ENCODE peak calls at places on chromosomes 3 and 15, in five cellular contexts. S is lung, F is mucosa of descending colon, Z is RWPE2, H is GM23338. U is an unnamed sample. For H3K4me1, the result is how much of the 10 kb centered on the place peaks cover.

GRCh38 chr3:41176554-41176953 is 22.8 kb upstream of the CTNNB1 start:
- DNase-seq in S (no peak), F (no peak), Z (no peak), H (no peak), U (no peak)

GRCh38 chr3:62169871-62170660 is 203.3 kb downstream of the FEZF2 start:
- DNase-seq in S (no peak), F (no peak), Z (no peak), H (peak), U (no peak)

GRCh38 chr3:115986555-115987207 is 363.4 kb downstream of the GAP43 start:
- DNase-seq in S (no peak), F (no peak), Z (no peak), H (peak), U (no peak)

GRCh38 chr15:26891448-26891881 is 24.6 kb downstream of the GABRA5 start:
- DNase-seq in S (peak), F (peak), Z (no peak), H (peak), U (peak)

GRCh38 chr3:25783661-25784512 is 644 bp upstream of the NGLY1 start:
- DNase-seq in S (peak), F (no peak), Z (peak), H (peak), U (peak)

GRCh38 chr3:39937874-39938273 is 128.5 kb downstream of the MYRIP start:
- DNase-seq in S (no peak), F (peak), Z (no peak), H (no peak), U (no peak)

GRCh38 chr3:116057403-116058006 is 387.8 kb downstream of the LSAMP start:
- DNase-seq in S (no peak), F (no peak), Z (no peak), H (no peak), U (no peak)

GRCh38 chr3:106249159-106249558 is 380.3 kb upstream of the CBLB start:
- DNase-seq in S (no peak), F (no peak), Z (no peak), H (no peak), U (no peak)

GRCh38 chr3:99236576-99236975 is 335.1 kb upstream of the DCBLD2 start:
- DNase-seq in S (no peak), F (no peak), Z (no peak), H (no peak), U (no peak)

GRCh38 chr15:85976986-85977385 is 102.7 kb upstream of the AGBL1 start:
- DNase-seq in S (no peak), F (no peak), Z (no peak), H (no peak), U (no peak)

GRCh38 chr15:69388259-69388658 is 25.9 kb upstream of the KIF23 start:
- DNase-seq in S (no peak), F (no peak), Z (peak), H (no peak), U (no peak)

GRCh38 chr3:156803949-156804741 is 22.0 kb upstream of the LEKR1 start:
- DNase-seq in S (no peak), F (no peak), Z (no peak), H (no peak), U (no peak)

GRCh38 chr15:82870727-82871576 is 61.5 kb downstream of the WHAMM start:
- DNase-seq in S (no peak), F (no peak), Z (no peak), H (no peak), U (no peak)

GRCh38 chr3:45994661-45995369 is 809 bp downstream of the FYCO1 start:
- DNase-seq in S (no peak), F (peak), Z (no peak), H (peak), U (peak)

GRCh38 chr15:27465213-27465612 is 494.2 kb downstream of the GABRG3 start:
- DNase-seq in S (no peak), F (no peak), Z (no peak), H (no peak), U (no peak)

GRCh38 chr3:192079098-192079497 is 618.1 kb downstream of the PYDC2 start:
- DNase-seq in S (no peak), F (no peak), Z (no peak), H (peak), U (no peak)

GRCh38 chr3:20154928-20155327 is 31.1 kb downstream of the SGO1 start:
- DNase-seq in S (no peak), F (no peak), Z (no peak), H (peak), U (no peak)

GRCh38 chr3:151478376-151478702 is 17.5 kb upstream of the IGSF10 start:
- DNase-seq in S (no peak), F (no peak), Z (no peak), H (no peak), U (no peak)

GRCh38 chr15:58875343-58875742 is 58.1 kb downstream of the SLTM start:
- DNase-seq in S (no peak), F (no peak), Z (no peak), H (no peak), U (no peak)

GRCh38 chr3:185935465-185936263 is 2.1 kb downstream of the TRA2B start:
- DNase-seq in S (no peak), F (peak), Z (no peak), H (no peak), U (no peak)

GRCh38 chr15:97521894-97522293 is 438.6 kb upstream of the ARRDC4 start:
- DNase-seq in S (no peak), F (no peak), Z (no peak), H (no peak), U (no peak)

GRCh38 chr3:52005571-52005986 is 9.9 kb upstream of the RPL29 start:
- DNase-seq in S (no peak), F (no peak), Z (no peak), H (peak), U (peak)

GRCh38 chr3:98602078-98602678 is 8.8 kb upstream of the CPOX start:
- DNase-seq in S (no peak), F (peak), Z (no peak), H (peak), U (peak)

GRCh38 chr3:192408721-192409151 is 318.6 kb downstream of the FGF12 start:
- DNase-seq in S (no peak), F (no peak), Z (no peak), H (peak), U (peak)

GRCh38 chr15:76973362-76973743 is 21.6 kb upstream of the PSTPIP1 start:
- DNase-seq in S (no peak), F (peak), Z (no peak), H (peak), U (peak)

GRCh38 chr3:8324727-8325126 is 176.9 kb upstream of the LMCD1 start:
- DNase-seq in S (no peak), F (peak), Z (no peak), H (peak), U (peak)

GRCh38 chr3:119810018-119810435 is 28.1 kb downstream of the NR1I2 start:
- DNase-seq in S (no peak), F (peak), Z (no peak), H (peak), U (peak)

GRCh38 chr15:35519536-35520149 is 26.3 kb downstream of the DPH6 start:
- DNase-seq in S (no peak), F (no peak), Z (no peak), H (peak), U (no peak)

DNA sequence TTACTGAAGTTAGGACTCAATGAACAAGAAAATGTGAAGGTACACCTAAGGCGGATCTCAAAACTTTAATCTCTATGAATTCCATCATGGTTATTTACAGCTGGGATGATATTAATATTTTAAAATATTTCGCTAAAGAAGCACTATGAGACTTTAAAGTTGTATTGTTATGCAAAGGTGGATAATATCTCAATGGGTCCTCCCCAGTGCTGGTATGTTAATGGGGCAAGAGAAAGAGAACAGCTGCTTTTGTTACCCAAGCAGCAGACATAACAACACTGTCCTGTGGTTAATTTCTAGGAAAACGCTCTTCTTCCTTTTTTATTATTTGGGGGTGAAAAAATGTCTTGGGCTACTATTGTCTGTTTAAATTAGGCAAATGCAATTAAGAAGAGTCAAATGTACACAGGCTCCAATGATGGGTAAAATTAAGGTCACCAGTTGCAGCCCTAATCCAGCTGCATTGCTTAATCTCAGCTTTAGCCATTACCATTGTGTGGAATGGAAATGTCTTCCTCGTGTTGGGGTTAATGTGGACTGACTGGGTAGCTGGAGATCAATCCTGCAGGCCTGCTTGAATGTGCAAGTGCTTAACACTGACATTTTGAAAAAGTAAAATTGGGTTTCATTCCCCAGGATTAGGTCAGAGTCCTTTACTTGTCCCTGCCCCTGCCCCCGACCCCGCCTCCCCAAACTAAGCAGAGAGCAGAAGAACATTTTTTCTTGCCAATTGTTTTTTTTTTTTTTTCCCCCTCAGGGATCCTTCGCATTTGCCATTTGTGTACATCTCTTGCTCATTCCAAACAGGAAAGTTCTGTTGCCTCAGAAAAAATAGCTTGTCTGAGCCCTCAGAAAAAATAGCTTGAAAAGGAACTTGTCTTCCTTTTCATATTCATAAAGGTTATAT is 147.2 kb upstream of the NR2F2 start:
- DNase-seq in S (no peak), F (no peak), Z (no peak), H (no peak), U (no peak)
- H3K4me1 ChIP-seq in S (under half), F (under half), Z (under half), H (under half), U (under half)

DNA sequence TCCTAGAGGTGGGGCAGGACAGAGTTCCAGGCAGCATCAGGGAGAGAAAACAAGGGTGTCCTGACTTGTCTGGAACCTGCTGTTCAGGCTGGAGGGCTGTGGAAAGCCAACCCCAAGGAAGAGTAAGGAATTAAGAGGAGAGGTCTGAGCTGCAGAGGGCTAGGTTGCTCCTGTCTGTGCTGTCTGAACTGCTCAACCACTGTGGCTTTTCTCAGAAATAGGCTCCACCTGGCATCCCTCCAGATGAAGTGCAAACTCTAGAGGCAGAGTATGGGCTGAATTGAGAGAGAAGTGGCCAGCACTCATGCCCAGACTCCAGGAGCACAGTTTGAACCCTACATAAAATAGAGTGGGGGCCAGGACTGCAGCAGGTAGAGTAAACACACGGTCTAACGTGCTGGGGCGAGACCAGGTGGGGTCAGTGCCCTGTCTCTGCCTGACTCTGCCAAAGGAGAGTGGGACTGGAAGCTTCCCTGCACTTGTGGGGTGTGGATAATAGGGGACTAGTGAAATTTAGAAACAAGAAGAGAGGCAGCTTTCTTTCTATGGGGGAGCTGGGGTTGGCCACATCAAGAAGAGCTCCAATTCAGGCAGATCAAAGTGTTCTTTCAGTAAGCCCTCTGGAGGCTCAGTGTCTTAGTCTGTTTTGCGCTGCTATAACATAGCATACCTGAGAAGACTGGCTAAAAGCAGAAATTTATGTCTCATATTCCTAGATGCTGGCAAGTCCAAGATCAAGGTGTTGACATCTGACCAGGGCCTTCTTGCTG is 28.0 kb upstream of the MNS1 start:
- DNase-seq in S (no peak), F (no peak), Z (no peak), H (no peak), U (no peak)
- H3K4me3 ChIP-seq in S (no peak), F (no peak), Z (no peak), H (no peak), U (no peak)

GRCh38 chr3:73599605-73600004 is 25.1 kb downstream of the PDZRN3 start:
- DNase-seq in S (no peak), F (no peak), Z (no peak), H (no peak), U (no peak)
- H3K4me1 ChIP-seq in S (under half), F (under half), Z (under half), H (under half), U (under half)

DNA sequence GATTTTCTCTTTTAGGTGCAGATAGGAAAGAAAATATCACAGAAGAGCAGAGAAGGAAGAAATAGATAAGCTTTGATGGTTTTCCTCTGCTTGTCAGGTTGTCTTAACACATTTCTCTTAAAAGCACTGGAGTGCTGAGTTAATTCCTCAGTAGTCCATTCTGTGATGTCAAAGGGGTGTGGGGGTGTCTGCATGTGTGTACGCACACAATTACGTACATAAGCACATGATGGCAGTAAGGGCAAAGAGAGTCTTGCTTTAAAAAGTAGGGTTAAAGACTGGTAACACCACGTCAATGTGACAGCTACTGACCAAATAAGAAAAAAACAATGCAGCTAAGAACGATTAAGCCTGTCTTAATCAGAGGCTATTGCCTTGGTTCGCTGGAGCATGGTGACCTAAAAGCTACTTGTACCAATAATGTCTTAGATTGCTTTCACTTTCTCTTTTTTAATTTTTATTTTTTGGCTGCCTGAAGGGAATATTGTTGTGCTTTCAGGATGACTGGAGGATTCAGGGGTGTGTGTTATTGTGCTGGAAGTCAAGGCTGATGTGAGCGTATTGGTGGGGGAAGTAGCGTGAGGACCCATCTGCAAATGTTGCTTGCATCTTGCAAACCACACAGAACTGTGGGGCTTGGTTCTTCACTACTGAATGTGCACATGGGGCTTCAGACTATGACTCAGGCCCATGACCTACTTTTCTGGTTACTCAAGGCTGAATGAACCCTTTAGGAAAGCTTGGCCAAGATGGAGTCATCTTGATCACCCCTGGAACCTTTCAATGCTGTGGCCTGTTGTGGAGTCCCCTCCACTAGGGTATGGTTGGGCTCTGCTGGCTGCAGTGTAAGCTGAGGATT is 417.8 kb upstream of the TPM1 start:
- DNase-seq in S (no peak), F (no peak), Z (no peak), H (no peak), U (peak)
- H3K4me3 ChIP-seq in S (no peak), F (no peak), Z (no peak), H (no peak), U (peak)

GRCh38 chr3:72344256-72345046 is 503.8 kb downstream of the SHQ1 start:
- DNase-seq in S (no peak), F (no peak), Z (no peak), H (no peak), U (no peak)
- H3K4me1 ChIP-seq in S (under half), F (under half), Z (under half), H (under half), U (under half)

DNA sequence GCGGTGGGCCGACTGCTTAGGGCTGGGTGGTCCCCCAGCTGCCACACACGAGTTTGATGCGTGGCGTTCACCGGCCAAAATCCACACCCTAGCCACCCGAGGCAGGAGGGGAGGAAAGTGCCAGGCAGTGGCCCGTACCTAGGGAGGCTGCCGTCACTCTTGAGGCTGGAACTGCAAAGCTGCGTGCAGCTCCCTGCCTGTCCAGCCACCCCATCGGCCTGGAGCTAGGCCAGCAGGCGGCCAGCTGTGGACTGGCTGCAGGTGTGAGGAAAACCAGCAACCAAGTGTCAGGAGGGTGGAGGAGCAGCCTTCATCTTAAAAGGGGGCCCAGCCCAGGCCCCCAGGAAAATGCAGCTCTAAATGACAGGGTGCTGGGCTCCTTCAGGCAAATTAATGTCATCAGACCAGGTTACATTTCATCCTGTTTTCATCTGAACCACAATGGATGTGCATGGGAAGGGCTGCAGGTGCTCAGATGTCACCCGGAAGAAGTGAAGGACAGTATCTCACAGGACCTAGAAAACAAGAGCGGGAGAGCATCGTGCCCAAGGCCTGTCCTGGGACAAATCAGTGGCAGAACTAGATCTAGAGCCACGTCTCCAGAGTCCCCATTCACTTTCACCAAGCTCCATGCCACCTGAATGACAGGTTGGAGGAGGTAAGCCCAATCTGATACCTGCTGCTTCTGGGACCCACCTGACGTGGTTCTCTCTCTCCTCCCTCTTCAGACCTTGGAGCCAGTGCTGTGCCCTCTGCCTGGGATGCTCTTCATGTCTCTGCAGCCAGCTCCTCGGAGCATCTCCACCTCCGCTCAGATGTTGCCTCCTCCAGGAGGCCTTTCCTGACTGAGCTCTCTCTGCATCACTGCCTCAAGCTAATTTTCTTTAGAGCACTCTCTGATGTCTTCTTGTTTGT is 77.5 kb downstream of the CPN2 start:
- DNase-seq in S (no peak), F (no peak), Z (peak), H (no peak), U (peak)
- H3K4me3 ChIP-seq in S (no peak), F (no peak), Z (no peak), H (no peak), U (no peak)

GRCh38 chr3:50610992-50611463 is 546 bp downstream of the CISH start:
- DNase-seq in S (no peak), F (no peak), Z (no peak), H (no peak), U (no peak)
- H3K4me1 ChIP-seq in S (under half), F (under half), Z (under half), H (under half), U (under half)

GRCh38 chr3:17404548-17404947 is 337.9 kb downstream of the TBC1D5 start:
- DNase-seq in S (no peak), F (no peak), Z (no peak), H (no peak), U (no peak)

GRCh38 chr3:17401912-17402311 is 340.5 kb downstream of the TBC1D5 start:
- DNase-seq in S (no peak), F (no peak), Z (no peak), H (no peak), U (no peak)

GRCh38 chr3:17398959-17399551 is 343.4 kb downstream of the TBC1D5 start:
- DNase-seq in S (no peak), F (no peak), Z (no peak), H (no peak), U (no peak)

GRCh38 chr3:17394541-17395179 is 347.8 kb downstream of the TBC1D5 start:
- DNase-seq in S (no peak), F (no peak), Z (no peak), H (no peak), U (no peak)

DNA sequence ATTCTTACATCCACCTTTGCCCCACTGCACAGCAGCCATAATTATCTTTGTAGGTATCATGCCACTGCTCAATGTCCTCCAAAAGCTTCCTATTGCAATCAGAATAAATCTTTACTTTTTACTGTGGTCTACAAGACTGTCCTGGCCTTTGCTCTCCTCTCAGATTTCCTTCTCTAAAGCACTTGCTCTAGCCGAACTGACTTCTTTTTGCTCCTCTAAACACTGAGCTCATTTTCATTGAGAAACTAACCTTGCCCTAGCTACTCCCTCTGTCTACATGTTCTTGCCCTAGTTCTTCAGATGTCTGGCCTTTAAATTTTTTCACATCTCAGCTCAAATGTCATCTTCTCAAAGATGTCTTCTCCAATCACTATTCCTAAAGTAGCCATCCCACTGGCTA is 342.8 kb downstream of the TBC1D5 start:
- DNase-seq in S (no peak), F (no peak), Z (no peak), H (no peak), U (no peak)
- H3K4me3 ChIP-seq in S (no peak), F (no peak), Z (no peak), H (no peak), U (no peak)

DNA sequence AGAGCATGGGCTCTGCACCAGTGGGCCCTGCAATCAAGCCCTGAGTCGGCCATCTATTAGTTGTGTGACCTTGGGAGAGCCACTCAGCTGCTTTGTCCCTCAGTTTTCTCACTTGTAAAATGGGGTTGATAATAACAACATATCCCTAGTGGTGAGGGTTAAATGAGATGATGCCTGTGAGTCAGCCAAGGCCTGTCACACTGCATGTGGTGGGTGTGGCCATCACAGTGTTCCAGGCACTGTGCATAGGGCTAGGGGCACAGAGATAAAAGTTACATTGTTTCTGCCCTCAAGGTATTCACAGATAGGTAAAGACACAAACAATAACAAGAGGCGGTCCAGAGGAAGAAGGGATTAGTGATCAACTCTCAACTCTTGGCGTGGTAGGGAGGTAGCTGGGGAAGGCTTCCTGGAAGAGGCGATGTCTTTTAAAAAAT is 19.5 kb downstream of the SMAD6 start:
- DNase-seq in S (no peak), F (no peak), Z (no peak), H (no peak), U (no peak)
- H3K4me1 ChIP-seq in S (under half), F (under half), Z (under half), H (under half), U (under half)

U was measured in testis.